ENCODE peak calls at places on chromosomes 3 and 15, in four cellular contexts. J is fibroblast of pulmonary artery, D is right cardiac atrium, F is neuronal stem cell. G is an unnamed sample.

GRCh38 chr3:171986208-171986607 is 53.2 kb upstream of the FNDC3B start:
- DNase-seq in J (no peak), D (no peak), F (no peak), G (no peak)

GRCh38 chr3:25663324-25664065 is 1.2 kb downstream of the TOP2B start:
- DNase-seq in J (peak; percentile 21), D (no peak), F (peak; percentile 18), G (peak; percentile 25)

GRCh38 chr3:150222646-150223045 is 185.5 kb upstream of the TSC22D2 start:
- DNase-seq in J (no peak), D (no peak), F (no peak), G (no peak)

GRCh38 chr15:64455951-64456350 is 4.4 kb upstream of the ZNF609 start:
- DNase-seq in J (no peak), D (peak; percentile 33), F (no peak), G (no peak)

GRCh38 chr15:74196175-74196574 is 6.4 kb downstream of the STRA6 start:
- DNase-seq in J (peak; percentile 94), D (peak; percentile 81), F (no peak), G (peak; percentile 70)

GRCh38 chr3:154971341-154971740 is 108.8 kb upstream of the MME start:
- DNase-seq in J (no peak), D (no peak), F (no peak), G (peak; percentile 62)

GRCh38 chr3:179452872-179453271 is 1.6 kb upstream of the GNB4 start:
- DNase-seq in J (peak; percentile 39), D (no peak), F (no peak), G (no peak)

GRCh38 chr15:67185621-67186225 is 68.7 kb downstream of the AAGAB start:
- DNase-seq in J (no peak), D (no peak), F (no peak), G (peak; percentile 78)

GRCh38 chr3:58084788-58085543 is 76.7 kb downstream of the FLNB start:
- DNase-seq in J (no peak), D (no peak), F (no peak), G (no peak)

GRCh38 chr3:56590814-56591213 is 33.8 kb downstream of the CCDC66 start:
- DNase-seq in J (peak; percentile 5), D (no peak), F (no peak), G (no peak)

GRCh38 chr3:37182816-37183215 is 8.4 kb upstream of the LRRFIP2 start:
- DNase-seq in J (no peak), D (no peak), F (no peak), G (no peak)

GRCh38 chr3:175564335-175564734 is 705.2 kb downstream of the NAALADL2 start:
- DNase-seq in J (peak; percentile 1), D (no peak), F (no peak), G (no peak)

GRCh38 chr3:65576942-65577341 is 461.8 kb downstream of the MAGI1 start:
- DNase-seq in J (peak; percentile 31), D (no peak), F (no peak), G (no peak)

GRCh38 chr3:140942221-140943104 is 827 bp downstream of the SLC25A36 start:
- DNase-seq in J (peak; percentile 59), D (peak; percentile 53), F (peak; percentile 76), G (peak; percentile 60)

GRCh38 chr15:71889385-71889784 is 79.0 kb downstream of the NR2E3 start:
- DNase-seq in J (no peak), D (no peak), F (no peak), G (no peak)

GRCh38 chr3:98557324-98558010 is 25.7 kb downstream of the GPR15 start:
- DNase-seq in J (no peak), D (no peak), F (no peak), G (no peak)

GRCh38 chr3:31461441-31461840 is 71.3 kb upstream of the STT3B start:
- DNase-seq in J (no peak), D (no peak), F (no peak), G (peak; percentile 48)

GRCh38 chr15:71674354-71674753 is 136.0 kb upstream of the NR2E3 start:
- DNase-seq in J (no peak), D (no peak), F (no peak), G (no peak)

GRCh38 chr3:126947429-126947828 is 35.5 kb upstream of the PLXNA1 start:
- DNase-seq in J (no peak), D (no peak), F (no peak), G (no peak)

GRCh38 chr3:45272828-45273470 is 46.9 kb upstream of the TMEM158 start:
- DNase-seq in J (no peak), D (no peak), F (no peak), G (no peak)

GRCh38 chr3:175307642-175308041 is 448.5 kb downstream of the NAALADL2 start:
- DNase-seq in J (no peak), D (no peak), F (no peak), G (no peak)

GRCh38 chr15:61028427-61028826 is 200.7 kb downstream of the RORA start:
- DNase-seq in J (no peak), D (no peak), F (no peak), G (no peak)

GRCh38 chr15:61030451-61030850 is 198.7 kb downstream of the RORA start:
- DNase-seq in J (peak; percentile 31), D (no peak), F (no peak), G (peak; percentile 38)

GRCh38 chr15:61025283-61025682 is 203.8 kb downstream of the RORA start:
- DNase-seq in J (no peak), D (no peak), F (no peak), G (peak; percentile 29)

GRCh38 chr15:61025746-61026256 is 203.3 kb downstream of the RORA start:
- DNase-seq in J (no peak), D (no peak), F (no peak), G (no peak)
- H3K4me3 ChIP-seq in J (no peak overlapping the region), D (no peak overlapping the region), F (no peak overlapping the region), G (no peak overlapping the region)

DNA sequence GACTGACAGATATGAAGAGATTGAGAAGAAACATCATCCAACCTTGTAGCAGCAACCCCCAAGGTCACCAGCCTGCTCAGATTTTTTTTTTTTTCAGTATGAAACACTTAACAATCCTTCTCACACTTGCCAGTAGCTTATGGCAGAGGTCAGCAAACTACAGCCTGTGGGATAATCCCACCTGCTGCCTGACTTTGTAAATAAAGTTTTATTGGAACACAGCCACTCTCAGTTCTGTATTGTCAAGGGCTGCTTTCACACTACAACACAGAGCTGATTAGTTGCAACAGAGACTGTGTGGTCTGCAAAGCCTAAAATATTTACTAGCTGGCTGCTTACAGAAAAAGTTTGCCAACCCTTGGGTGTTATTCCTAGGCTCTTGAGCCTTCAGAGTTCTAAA is 246.3 kb downstream of the SHQ1 start:
- DNase-seq in J (no peak), D (no peak), F (no peak), G (no peak)
- H3K4me3 ChIP-seq in J (no peak overlapping the region), D (no peak overlapping the region), F (no peak overlapping the region), G (no peak overlapping the region)

GRCh38 chr15:69648215-69648614 is 195.6 kb downstream of the RPLP1 start:
- DNase-seq in J (no peak), D (no peak), F (no peak), G (no peak)

GRCh38 chr15:69647160-69647513 is 194.5 kb downstream of the RPLP1 start:
- DNase-seq in J (no peak), D (no peak), F (no peak), G (no peak)

GRCh38 chr15:69652906-69653305 is 200.3 kb downstream of the RPLP1 start:
- DNase-seq in J (no peak), D (no peak), F (no peak), G (no peak)

GRCh38 chr15:69644876-69645275 is 192.3 kb downstream of the RPLP1 start:
- DNase-seq in J (no peak), D (no peak), F (no peak), G (no peak)

DNA sequence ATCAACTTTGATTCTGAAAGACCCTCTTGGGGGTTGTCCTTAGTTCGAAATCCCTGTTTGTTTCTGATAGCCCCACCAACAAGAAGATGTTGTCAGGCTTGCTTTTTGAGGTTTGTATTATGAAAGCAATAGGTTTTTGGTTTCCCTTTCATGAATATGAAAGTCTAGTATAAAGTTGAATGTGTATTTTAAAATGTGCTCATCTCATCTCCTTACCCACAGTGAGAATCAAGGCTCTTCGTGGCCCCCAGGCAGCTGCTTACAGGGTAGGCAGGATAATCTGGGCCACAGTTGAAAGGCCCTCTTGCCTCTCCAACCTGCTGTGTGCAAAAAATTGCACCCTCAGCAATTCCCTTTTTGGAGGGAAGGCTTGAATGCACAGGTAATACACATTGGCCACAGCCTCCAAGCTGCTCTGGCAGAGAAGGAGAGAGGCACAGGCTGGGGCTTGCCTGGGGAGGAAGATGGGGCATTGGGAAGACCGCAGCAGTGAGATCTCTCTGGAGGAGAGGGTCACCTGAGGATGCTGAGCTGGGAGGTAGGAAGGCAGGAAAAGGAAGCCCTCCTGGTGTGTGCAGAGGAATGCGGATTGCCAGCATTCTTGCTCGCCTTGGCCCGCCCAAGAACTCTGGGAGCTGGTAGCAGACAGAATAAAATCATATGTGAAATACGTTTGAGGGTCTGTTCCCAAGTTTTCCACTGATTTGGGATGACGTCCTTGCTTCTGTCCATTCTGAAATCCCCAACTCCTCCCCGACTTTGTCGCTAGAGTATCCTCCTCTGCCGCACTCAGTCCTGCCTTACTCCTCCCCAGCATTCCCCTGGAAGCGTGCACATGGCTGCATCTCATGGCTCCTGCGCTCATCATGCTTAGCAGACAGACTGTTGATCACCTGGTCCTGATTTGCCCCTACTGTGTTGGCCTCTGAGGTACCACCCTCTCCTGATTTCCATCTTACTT is 196.4 kb downstream of the RPLP1 start:
- DNase-seq in J (no peak), D (no peak), F (no peak), G (no peak)
- H3K4me3 ChIP-seq in J (no peak overlapping the region), D (no peak overlapping the region), F (no peak overlapping the region), G (no peak overlapping the region)

DNA sequence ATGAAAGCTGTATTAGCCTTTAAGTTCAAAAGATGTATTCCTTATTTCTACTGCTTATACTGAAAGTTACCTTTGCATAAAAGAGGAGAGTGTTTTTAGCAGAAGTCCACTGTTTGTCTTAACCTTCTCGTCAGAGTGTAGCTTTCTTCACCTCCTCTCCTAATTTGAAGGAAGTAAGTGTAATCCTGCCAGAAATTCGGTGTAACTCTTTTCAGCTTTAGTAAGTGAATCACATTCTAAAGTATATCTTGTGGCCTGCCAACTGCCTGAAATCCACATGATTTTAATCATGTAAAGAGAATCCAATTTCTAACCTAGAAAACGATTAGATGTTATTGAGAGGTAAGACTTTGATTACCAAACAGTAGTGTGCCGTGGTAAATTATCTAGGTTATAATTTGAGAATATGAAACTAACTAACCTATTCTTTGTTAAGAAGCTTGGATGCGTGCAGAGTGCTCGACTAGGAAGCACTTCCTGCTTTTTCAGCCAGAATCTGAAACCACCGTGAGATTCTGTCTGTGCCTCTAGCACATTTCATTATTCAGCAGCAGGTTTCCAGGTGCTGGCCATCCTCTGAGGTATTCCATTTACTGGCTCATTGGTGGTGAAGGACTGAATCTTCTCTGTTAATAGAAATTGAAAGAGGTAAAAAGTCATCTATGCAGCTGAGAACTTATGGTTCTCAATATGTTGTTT is 7.5 kb downstream of the GYG1 start:
- DNase-seq in J (no peak), D (no peak), F (no peak), G (peak; percentile 27)
- H3K4me3 ChIP-seq in J (no peak overlapping the region), D (no peak overlapping the region), F (no peak overlapping the region), G (no peak overlapping the region)

GRCh38 chr15:60708684-60709083 is 229.7 kb upstream of the ICE2 start:
- DNase-seq in J (peak; percentile 66), D (no peak), F (no peak), G (peak; percentile 19)
- H3K4me3 ChIP-seq in J (no peak overlapping the region), D (no peak overlapping the region), F (no peak overlapping the region), G (no peak overlapping the region)

GRCh38 chr3:122183521-122183892 is at the start of gene CASR:
- DNase-seq in J (no peak), D (peak; percentile 11), F (no peak), G (no peak)
- H3K4me3 ChIP-seq in J (no peak within 1 kb of the TSS), D (peak within 1 kb of the TSS; percentile 18), F (peak within 1 kb of the TSS; percentile 72), G (no peak within 1 kb of the TSS)